ENCODE peak calls at places on chromosomes 1 and 21, in nine cellular contexts. X, B, F, L, A, O, T, U and D are unnamed samples.
A peak's percentile ranks its signal among the peaks of the same experiment; 100 is the strongest.

GRCh38 chr1:53604291-53604919 is 134.6 kb downstream of the GLIS1 start:
- DNase-seq in X (no peak), F (no peak), O (no peak), A (no peak), U (no peak), T (no peak), L (no peak), B (no peak), D (no peak)

GRCh38 chr1:152347116-152347728 is 12.6 kb downstream of the FLG2 start:
- DNase-seq in B (peak; percentile 55), L (peak; percentile 44), A (peak; percentile 14), U (peak; percentile 67), T (no peak), O (peak; percentile 43), F (peak; percentile 26), X (peak; percentile 15), D (no peak)

GRCh38 chr1:47578862-47579419 is 141.1 kb downstream of the FOXD2 start:
- DNase-seq in B (no peak), U (no peak), F (no peak), O (no peak), X (no peak), A (no peak), T (no peak), L (no peak), D (no peak)

GRCh38 chr1:181608951-181609350 is 125.6 kb downstream of the CACNA1E start:
- DNase-seq in F (no peak), X (peak; percentile 29), B (no peak), O (no peak), A (peak; percentile 33), U (no peak), T (no peak), L (no peak), D (no peak)

GRCh38 chr1:244461254-244462071 is at the start of gene CATSPERE:
- DNase-seq in F (peak; percentile 83), T (peak; percentile 91), L (peak; percentile 78), O (peak; percentile 61), X (peak; percentile 98), U (peak; percentile 94), A (peak; percentile 89), B (peak; percentile 85), D (no peak)

GRCh38 chr21:43365611-43366426 is 61.1 kb downstream of the SIK1 start:
- DNase-seq in F (no peak), A (no peak), X (no peak), U (no peak), B (no peak), T (no peak), L (no peak), O (no peak), D (no peak)

GRCh38 chr1:167374014-167374413 is 144.3 kb downstream of the CD247 start:
- DNase-seq in A (peak; percentile 43), B (no peak), T (no peak), L (no peak), U (no peak), O (no peak), F (no peak), X (no peak), D (no peak)

GRCh38 chr21:27570306-27570868 is 603.5 kb upstream of the ADAMTS5 start:
- DNase-seq in B (peak; percentile 74), T (peak; percentile 69), F (no peak), U (no peak), O (no peak), X (no peak), A (no peak), L (no peak), D (peak; percentile 40)

GRCh38 chr21:15301736-15302135 is 236.9 kb upstream of the NRIP1 start:
- DNase-seq in L (no peak), U (peak; percentile 32), A (no peak), F (no peak), B (no peak), T (no peak), O (no peak), X (no peak), D (no peak)

GRCh38 chr1:27027575-27028250 is 15.1 kb upstream of the TENT5B start:
- DNase-seq in L (no peak), A (no peak), O (no peak), T (no peak), F (no peak), X (peak; percentile 80), U (no peak), B (no peak), D (no peak)

GRCh38 chr1:3064296-3064850 is 4.6 kb upstream of the PRDM16 start:
- DNase-seq in U (no peak), T (no peak), L (no peak), A (no peak), B (no peak), X (no peak), F (no peak), O (no peak), D (no peak)

GRCh38 chr21:33668620-33669019 is 26.3 kb downstream of the ITSN1 start:
- DNase-seq in B (no peak), F (no peak), L (no peak), T (no peak), X (no peak), A (no peak), U (no peak), O (no peak), D (no peak)

GRCh38 chr1:170680428-170680827 is 16.5 kb downstream of the PRRX1 start:
- DNase-seq in O (no peak), F (no peak), T (no peak), U (no peak), L (no peak), A (no peak), X (no peak), B (no peak), D (no peak)

GRCh38 chr1:215064327-215064726 is 18.2 kb upstream of the KCNK2 start:
- DNase-seq in B (no peak), A (no peak), O (no peak), X (no peak), U (no peak), L (no peak), T (no peak), F (no peak), D (no peak)